ENCODE peak calls at places on chromosome 6, in four cellular contexts. Q is iPS DF 6.9, V is endothelial cell, H is iris pigment epithelial cell. P is an unnamed sample.

GRCh38 chr6:108839068-108839467 is 9.2 kb upstream of the ARMC2 start:
- DNase-seq in Q (no peak), V (peak; percentile 16), H (no peak), P (no peak)

GRCh38 chr6:15523679-15524630 is 138.9 kb downstream of the DTNBP1 start:
- DNase-seq in Q (no peak), V (no peak), H (no peak), P (no peak)

GRCh38 chr6:45420083-45420908 is 42.6 kb upstream of the SUPT3H start:
- DNase-seq in Q (no peak), V (peak; percentile 9), H (peak; percentile 76), P (no peak)

GRCh38 chr6:119484598-119484997 is 135.0 kb upstream of the MAN1A1 start:
- DNase-seq in Q (no peak), V (no peak), H (peak; percentile 62), P (no peak)

GRCh38 chr6:24666097-24666615 is 543 bp downstream of the TDP2 start:
- DNase-seq in Q (no peak), V (peak; percentile 48), H (peak; percentile 58), P (no peak)

GRCh38 chr6:52595796-52596130 is 18.9 kb upstream of the TRAM2 start:
- DNase-seq in Q (no peak), V (no peak), H (no peak), P (no peak)

GRCh38 chr6:1004885-1005635 is 306.8 kb upstream of the FOXQ1 start:
- DNase-seq in Q (no peak), V (no peak), H (peak; percentile 33), P (no peak)

GRCh38 chr6:132932566-132932965 is 118.2 kb downstream of the RPS12 start:
- DNase-seq in Q (no peak), V (no peak), H (no peak), P (no peak)

GRCh38 chr6:157092736-157093135 is 230.6 kb downstream of the TMEM242 start:
- DNase-seq in Q (no peak), V (no peak), H (no peak), P (no peak)

GRCh38 chr6:66725670-66726069 is 1018.6 kb upstream of the EYS start:
- DNase-seq in Q (no peak), V (no peak), H (no peak), P (no peak)

P was measured in 8988T.